ENCODE peak calls at places on chromosomes 11 and 22, in four cellular contexts. F is kidney, M is GM04504, O is astrocyte of the spinal cord. R is an unnamed sample.

GRCh38 chr11:33396361-33396760 is 139.2 kb downstream of the HIPK3 start:
- DNase-seq in F (no peak), M (no peak), O (no peak), R (no peak)

GRCh38 chr11:69598147-69598546 is 42.8 kb upstream of the CCND1 start:
- DNase-seq in M (no peak), O (no peak), F (no peak), R (peak)

GRCh38 chr11:68164437-68164836 is 43.2 kb upstream of the CHKA start:
- DNase-seq in O (peak), M (no peak), F (no peak), R (no peak)

GRCh38 chr22:19419464-19420178 is 11.9 kb downstream of the HIRA start:
- DNase-seq in F (no peak), O (no peak), M (no peak), R (peak)

GRCh38 chr11:9601041-9601875 is 27.8 kb downstream of the WEE1 start:
- DNase-seq in O (peak), F (no peak), M (no peak), R (peak)

GRCh38 chr11:78722786-78723185 is 148.1 kb upstream of the NARS2 start:
- DNase-seq in F (no peak), O (peak), M (no peak), R (no peak)

GRCh38 chr11:47566166-47566546 is 757 bp downstream of the PTPMT1 start:
- DNase-seq in O (no peak), F (no peak), M (no peak), R (no peak)

GRCh38 chr11:36564376-36565032 is 3.3 kb upstream of the RAG1 start:
- DNase-seq in F (no peak), O (peak), M (peak), R (peak)

GRCh38 chr11:85316967-85317366 is 310.2 kb downstream of the DLG2 start:
- DNase-seq in O (no peak), F (no peak), M (no peak), R (no peak)

GRCh38 chr11:3222941-3223905 is 4.6 kb upstream of the MRGPRG start:
- DNase-seq in M (no peak), F (no peak), O (no peak), R (no peak)

GRCh38 chr22:44309137-44309536 is 3.6 kb downstream of the SHISAL1 start:
- DNase-seq in F (no peak), M (peak), O (peak), R (peak)

GRCh38 chr11:66008468-66009101 is 3.2 kb upstream of the CST6 start:
- DNase-seq in F (no peak), M (no peak), O (no peak), R (no peak)

GRCh38 chr11:124194696-124195418 is 11.7 kb downstream of the OR10D3 start:
- DNase-seq in F (no peak), M (peak), O (peak), R (peak)

GRCh38 chr11:16505481-16505880 is 149.1 kb upstream of the SOX6 start:
- DNase-seq in O (no peak), F (no peak), M (no peak), R (no peak)

GRCh38 chr11:2837096-2837601 is 48.4 kb downstream of the CDKN1C start:
- DNase-seq in F (peak), O (no peak), M (peak), R (peak)

GRCh38 chr22:50584106-50585096 is 1.8 kb upstream of the CHKB start:
- DNase-seq in F (peak), M (no peak), O (no peak), R (no peak)

GRCh38 chr11:126731526-126731925 is 269.0 kb downstream of the KIRREL3 start:
- DNase-seq in O (no peak), F (no peak), M (no peak), R (no peak)

GRCh38 chr22:47781427-47782111 is 1019.1 kb downstream of the TBC1D22A start:
- DNase-seq in F (no peak), M (no peak), O (no peak), R (no peak)

GRCh38 chr11:47924184-47924671 is 56.1 kb upstream of the PTPRJ start:
- DNase-seq in O (peak), M (peak), F (no peak), R (peak)

GRCh38 chr11:28529046-28529445 is 420.9 kb downstream of the METTL15 start:
- DNase-seq in F (no peak), O (peak), M (peak), R (peak)

GRCh38 chr11:2099523-2100316 is 39.5 kb downstream of the IGF2 start:
- DNase-seq in O (no peak), F (peak), M (no peak), R (no peak)

GRCh38 chr22:35043251-35043931 is 22.6 kb upstream of the ISX start:
- DNase-seq in F (no peak), M (no peak), O (no peak), R (no peak)

GRCh38 chr11:65894034-65894591 is 3.6 kb downstream of the CCDC85B start:
- DNase-seq in F (peak), M (no peak), O (no peak), R (no peak)

GRCh38 chr11:117528061-117528780 is 200.6 kb downstream of the CEP164 start:
- DNase-seq in F (no peak), O (peak), M (no peak), R (no peak)

GRCh38 chr22:47423266-47423665 is 660.8 kb downstream of the TBC1D22A start:
- DNase-seq in F (no peak), M (no peak), O (no peak), R (no peak)

GRCh38 chr22:40175571-40176105 is 2.1 kb upstream of the TNRC6B start:
- DNase-seq in M (no peak), O (no peak), F (no peak), R (no peak)

GRCh38 chr22:27490080-27490479 is 311.5 kb downstream of the MN1 start:
- DNase-seq in M (no peak), O (no peak), F (no peak), R (no peak)

GRCh38 chr11:32006799-32007388 is 84.0 kb upstream of the RCN1 start:
- DNase-seq in M (peak), F (no peak), O (peak), R (peak)

GRCh38 chr11:78158987-78159662 is 19.7 kb upstream of the ALG8 start:
- DNase-seq in M (no peak), F (no peak), O (no peak), R (no peak)

GRCh38 chr11:130008326-130008725 is 5.7 kb upstream of the PRDM10 start:
- DNase-seq in M (no peak), O (no peak), F (no peak), R (no peak)

GRCh38 chr11:32105871-32106312 is 15.0 kb downstream of the RCN1 start:
- DNase-seq in O (no peak), F (no peak), M (no peak), R (no peak)

GRCh38 chr22:46732041-46732379 is 6.0 kb downstream of the CERK start:
- DNase-seq in O (no peak), F (peak), M (no peak), R (no peak)

GRCh38 chr11:128621491-128622136 is 34.3 kb upstream of the ETS1 start:
- DNase-seq in O (peak), F (peak), M (peak), R (peak)

GRCh38 chr11:133964946-133965632 is 8.3 kb upstream of the IGSF9B start:
- DNase-seq in O (no peak), F (no peak), M (no peak), R (peak)

GRCh38 chr11:92854952-92855351 is 114.5 kb upstream of the MTNR1B start:
- DNase-seq in O (no peak), M (no peak), F (no peak), R (no peak)

GRCh38 chr22:45242778-45243191 is 2.1 kb upstream of the KIAA0930 start:
- DNase-seq in M (no peak), F (peak), O (no peak), R (peak)

GRCh38 chr11:112167145-112167544 is at the start of gene TEX12:
- DNase-seq in F (no peak), O (no peak), M (no peak), R (no peak)

GRCh38 chr11:44288133-44288526 is 21.8 kb downstream of the ALX4 start:
- DNase-seq in O (no peak), F (no peak), M (no peak), R (no peak)

R was measured in cardiac fibroblast.